ENCODE peak calls at places on chromosomes 16 and 17, in nine cellular contexts. One of them, this sample, is unnamed.
A peak's percentile ranks its signal among the peaks of the same experiment; 100 is the strongest.

GRCh38 chr16:12815361-12815760 is 11.7 kb upstream of the CPPED1 start:
- DNase-seq in SK-N-SH: no peak
- DNase-seq in ascending aorta: no peak
- DNase-seq in GM06990: no peak
- DNase-seq in mucosa of descending colon: no peak
- DNase-seq in mammary epithelial cell: no peak
- DNase-seq in MCF 10A: no peak
- DNase-seq in H9: no peak
- DNase-seq in upper lobe of left lung: no peak
- DNase-seq in this sample: no peak

GRCh38 chr17:18182978-18183333 is 672 bp upstream of the ALKBH5 start:
- DNase-seq in mucosa of descending colon: peak; percentile 92
- DNase-seq in H9: no peak
- DNase-seq in GM06990: peak; percentile 91
- DNase-seq in mammary epithelial cell: no peak
- DNase-seq in SK-N-SH: peak; percentile 83
- DNase-seq in upper lobe of left lung: peak; percentile 98
- DNase-seq in MCF 10A: no peak
- DNase-seq in ascending aorta: peak; percentile 92
- DNase-seq in this sample: peak; percentile 84

GRCh38 chr17:74276051-74276476 is 2.0 kb downstream of the DNAI2 start:
- DNase-seq in MCF 10A: no peak
- DNase-seq in H9: no peak
- DNase-seq in SK-N-SH: no peak
- DNase-seq in ascending aorta: no peak
- DNase-seq in mucosa of descending colon: no peak
- DNase-seq in upper lobe of left lung: no peak
- DNase-seq in GM06990: no peak
- DNase-seq in mammary epithelial cell: no peak
- DNase-seq in this sample: no peak

GRCh38 chr16:52929478-52929877 is 123.2 kb downstream of the CHD9NB start:
- DNase-seq in ascending aorta: no peak
- DNase-seq in mucosa of descending colon: no peak
- DNase-seq in GM06990: no peak
- DNase-seq in upper lobe of left lung: no peak
- DNase-seq in SK-N-SH: peak; percentile 39
- DNase-seq in H9: no peak
- DNase-seq in MCF 10A: no peak
- DNase-seq in mammary epithelial cell: no peak
- DNase-seq in this sample: no peak

GRCh38 chr17:37170881-37171460 is 204.8 kb upstream of the C17orf78 start:
- DNase-seq in MCF 10A: no peak
- DNase-seq in mucosa of descending colon: no peak
- DNase-seq in H9: no peak
- DNase-seq in ascending aorta: no peak
- DNase-seq in SK-N-SH: no peak
- DNase-seq in mammary epithelial cell: no peak
- DNase-seq in upper lobe of left lung: no peak
- DNase-seq in GM06990: no peak
- DNase-seq in this sample: no peak

GRCh38 chr16:80580109-80580832 is 39.5 kb downstream of the DYNLRB2 start:
- DNase-seq in ascending aorta: no peak
- DNase-seq in upper lobe of left lung: no peak
- DNase-seq in SK-N-SH: no peak
- DNase-seq in MCF 10A: no peak
- DNase-seq in H9: no peak
- DNase-seq in mammary epithelial cell: peak; percentile 30
- DNase-seq in mucosa of descending colon: no peak
- DNase-seq in GM06990: peak; percentile 76
- DNase-seq in this sample: peak; percentile 71

GRCh38 chr16:73124665-73125064 is 76.7 kb upstream of the ZFHX3 start:
- DNase-seq in mucosa of descending colon: no peak
- DNase-seq in MCF 10A: no peak
- DNase-seq in upper lobe of left lung: no peak
- DNase-seq in SK-N-SH: no peak
- DNase-seq in ascending aorta: no peak
- DNase-seq in GM06990: no peak
- DNase-seq in mammary epithelial cell: no peak
- DNase-seq in H9: no peak
- DNase-seq in this sample: no peak

GRCh38 chr17:32927201-32927723 is 691 bp upstream of the TMEM98 start:
- DNase-seq in H9: no peak
- DNase-seq in mammary epithelial cell: no peak
- DNase-seq in SK-N-SH: no peak
- DNase-seq in upper lobe of left lung: no peak
- DNase-seq in mucosa of descending colon: no peak
- DNase-seq in ascending aorta: no peak
- DNase-seq in GM06990: no peak
- DNase-seq in MCF 10A: no peak
- DNase-seq in this sample: no peak

GRCh38 chr17:79781691-79782575 is 4.0 kb downstream of the CBX2 start:
- DNase-seq in mucosa of descending colon: no peak
- DNase-seq in ascending aorta: no peak
- DNase-seq in H9: no peak
- DNase-seq in mammary epithelial cell: no peak
- DNase-seq in upper lobe of left lung: peak; percentile 53
- DNase-seq in SK-N-SH: no peak
- DNase-seq in GM06990: no peak
- DNase-seq in MCF 10A: no peak
- DNase-seq in this sample: no peak

GRCh38 chr17:9900019-9900594 is 5.0 kb downstream of the RCVRN start:
- DNase-seq in mammary epithelial cell: no peak
- DNase-seq in GM06990: no peak
- DNase-seq in MCF 10A: no peak
- DNase-seq in ascending aorta: no peak
- DNase-seq in SK-N-SH: no peak
- DNase-seq in mucosa of descending colon: no peak
- DNase-seq in H9: no peak
- DNase-seq in upper lobe of left lung: no peak
- DNase-seq in this sample: no peak

GRCh38 chr17:38352245-38353083 is 820 bp downstream of the SOCS7 start:
- DNase-seq in SK-N-SH: peak; percentile 62
- DNase-seq in upper lobe of left lung: peak; percentile 84
- DNase-seq in MCF 10A: peak; percentile 30
- DNase-seq in ascending aorta: peak; percentile 65
- DNase-seq in GM06990: peak; percentile 41
- DNase-seq in mammary epithelial cell: peak; percentile 31
- DNase-seq in mucosa of descending colon: no peak
- DNase-seq in H9: peak; percentile 61
- DNase-seq in this sample: no peak

GRCh38 chr16:72099377-72099818 is 5.8 kb downstream of the DHX38 start:
- DNase-seq in SK-N-SH: peak; percentile 78
- DNase-seq in ascending aorta: no peak
- DNase-seq in MCF 10A: peak; percentile 61
- DNase-seq in GM06990: no peak
- DNase-seq in mucosa of descending colon: no peak
- DNase-seq in mammary epithelial cell: peak; percentile 45
- DNase-seq in upper lobe of left lung: no peak
- DNase-seq in H9: peak; percentile 76
- DNase-seq in this sample: peak; percentile 67

GRCh38 chr17:82384730-82385429 is 13.3 kb downstream of the UTS2R start:
- DNase-seq in H9: peak; percentile 64
- DNase-seq in MCF 10A: peak; percentile 73
- DNase-seq in ascending aorta: peak; percentile 78
- DNase-seq in upper lobe of left lung: peak; percentile 89
- DNase-seq in GM06990: no peak
- DNase-seq in mammary epithelial cell: peak; percentile 84
- DNase-seq in mucosa of descending colon: peak; percentile 63
- DNase-seq in SK-N-SH: peak; percentile 59
- DNase-seq in this sample: no peak

GRCh38 chr16:20049831-20050230 is 23.9 kb downstream of the GPR139 start:
- DNase-seq in H9: no peak
- DNase-seq in ascending aorta: no peak
- DNase-seq in mucosa of descending colon: no peak
- DNase-seq in SK-N-SH: no peak
- DNase-seq in upper lobe of left lung: no peak
- DNase-seq in GM06990: no peak
- DNase-seq in MCF 10A: no peak
- DNase-seq in mammary epithelial cell: no peak
- DNase-seq in this sample: no peak

GRCh38 chr17:69913241-69914015 is 161.6 kb upstream of the KCNJ16 start:
- DNase-seq in SK-N-SH: no peak
- DNase-seq in mucosa of descending colon: no peak
- DNase-seq in MCF 10A: no peak
- DNase-seq in GM06990: no peak
- DNase-seq in ascending aorta: no peak
- DNase-seq in upper lobe of left lung: no peak
- DNase-seq in mammary epithelial cell: no peak
- DNase-seq in H9: no peak
- DNase-seq in this sample: no peak

GRCh38 chr16:54163197-54163843 is 123.3 kb downstream of the IRX3 start:
- DNase-seq in SK-N-SH: no peak
- DNase-seq in upper lobe of left lung: no peak
- DNase-seq in H9: no peak
- DNase-seq in GM06990: no peak
- DNase-seq in mucosa of descending colon: no peak
- DNase-seq in ascending aorta: no peak
- DNase-seq in MCF 10A: no peak
- DNase-seq in mammary epithelial cell: no peak
- DNase-seq in this sample: no peak

GRCh38 chr16:84116720-84117481 is at the start of gene MBTPS1:
- DNase-seq in SK-N-SH: peak; percentile 99
- DNase-seq in GM06990: peak; percentile 99
- DNase-seq in upper lobe of left lung: peak; percentile 99
- DNase-seq in H9: peak; percentile 98
- DNase-seq in mammary epithelial cell: peak; percentile 98
- DNase-seq in mucosa of descending colon: peak; percentile 99
- DNase-seq in ascending aorta: peak; percentile 99
- DNase-seq in MCF 10A: peak; percentile 98
- DNase-seq in this sample: peak; percentile 97
- TF ChIP-seq CTCF in SK-N-SH: no peak
- TF ChIP-seq CTCF in GM06990: no peak
- TF ChIP-seq CTCF in upper lobe of left lung: peak; percentile 83
- TF ChIP-seq CTCF in H9: peak; percentile 7
- TF ChIP-seq CTCF in mammary epithelial cell: no peak
- TF ChIP-seq CTCF in mucosa of descending colon: peak; percentile 33
- TF ChIP-seq CTCF in ascending aorta: no peak
- TF ChIP-seq CTCF in MCF 10A: no peak
- TF ChIP-seq CTCF in this sample: no peak

GRCh38 chr16:88060524-88061219 is 109.4 kb downstream of the BANP start:
- DNase-seq in MCF 10A: no peak
- DNase-seq in H9: no peak
- DNase-seq in ascending aorta: no peak
- DNase-seq in mucosa of descending colon: peak; percentile 41
- DNase-seq in mammary epithelial cell: no peak
- DNase-seq in GM06990: no peak
- DNase-seq in upper lobe of left lung: no peak
- DNase-seq in SK-N-SH: no peak
- DNase-seq in this sample: peak; percentile 23
- TF ChIP-seq CTCF in MCF 10A: no peak
- TF ChIP-seq CTCF in H9: peak; percentile 44
- TF ChIP-seq CTCF in ascending aorta: no peak
- TF ChIP-seq CTCF in mucosa of descending colon: no peak
- TF ChIP-seq CTCF in mammary epithelial cell: no peak
- TF ChIP-seq CTCF in GM06990: peak; percentile 25
- TF ChIP-seq CTCF in upper lobe of left lung: no peak
- TF ChIP-seq CTCF in SK-N-SH: peak; percentile 29
- TF ChIP-seq CTCF in this sample: peak; percentile 29

GRCh38 chr17:35907691-35908090 is 22.9 kb downstream of the RDM1 start:
- DNase-seq in GM06990: no peak
- DNase-seq in mammary epithelial cell: no peak
- DNase-seq in SK-N-SH: no peak
- DNase-seq in mucosa of descending colon: no peak
- DNase-seq in upper lobe of left lung: no peak
- DNase-seq in H9: no peak
- DNase-seq in ascending aorta: no peak
- DNase-seq in MCF 10A: no peak
- DNase-seq in this sample: no peak

GRCh38 chr17:35907266-35907637 is 23.3 kb downstream of the RDM1 start:
- DNase-seq in H9: no peak
- DNase-seq in SK-N-SH: no peak
- DNase-seq in upper lobe of left lung: no peak
- DNase-seq in GM06990: no peak
- DNase-seq in mammary epithelial cell: no peak
- DNase-seq in mucosa of descending colon: no peak
- DNase-seq in ascending aorta: no peak
- DNase-seq in MCF 10A: no peak
- DNase-seq in this sample: no peak

GRCh38 chr17:35912339-35912912 is 18.1 kb downstream of the RDM1 start:
- DNase-seq in mucosa of descending colon: no peak
- DNase-seq in ascending aorta: no peak
- DNase-seq in GM06990: no peak
- DNase-seq in upper lobe of left lung: no peak
- DNase-seq in H9: no peak
- DNase-seq in MCF 10A: no peak
- DNase-seq in mammary epithelial cell: no peak
- DNase-seq in SK-N-SH: no peak
- DNase-seq in this sample: no peak

GRCh38 chr17:35906559-35907265 is 23.9 kb downstream of the RDM1 start:
- DNase-seq in mucosa of descending colon: no peak
- DNase-seq in ascending aorta: no peak
- DNase-seq in MCF 10A: no peak
- DNase-seq in mammary epithelial cell: no peak
- DNase-seq in upper lobe of left lung: no peak
- DNase-seq in GM06990: no peak
- DNase-seq in SK-N-SH: no peak
- DNase-seq in H9: no peak
- DNase-seq in this sample: no peak

GRCh38 chr17:35909408-35909807 is 21.2 kb downstream of the RDM1 start:
- DNase-seq in SK-N-SH: no peak
- DNase-seq in ascending aorta: no peak
- DNase-seq in H9: no peak
- DNase-seq in mucosa of descending colon: no peak
- DNase-seq in GM06990: no peak
- DNase-seq in upper lobe of left lung: no peak
- DNase-seq in mammary epithelial cell: no peak
- DNase-seq in MCF 10A: no peak
- DNase-seq in this sample: no peak
- TF ChIP-seq CTCF in SK-N-SH: no peak
- TF ChIP-seq CTCF in ascending aorta: no peak
- TF ChIP-seq CTCF in H9: no peak
- TF ChIP-seq CTCF in mucosa of descending colon: no peak
- TF ChIP-seq CTCF in GM06990: no peak
- TF ChIP-seq CTCF in upper lobe of left lung: no peak
- TF ChIP-seq CTCF in mammary epithelial cell: no peak
- TF ChIP-seq CTCF in MCF 10A: no peak
- TF ChIP-seq CTCF in this sample: no peak

DNA sequence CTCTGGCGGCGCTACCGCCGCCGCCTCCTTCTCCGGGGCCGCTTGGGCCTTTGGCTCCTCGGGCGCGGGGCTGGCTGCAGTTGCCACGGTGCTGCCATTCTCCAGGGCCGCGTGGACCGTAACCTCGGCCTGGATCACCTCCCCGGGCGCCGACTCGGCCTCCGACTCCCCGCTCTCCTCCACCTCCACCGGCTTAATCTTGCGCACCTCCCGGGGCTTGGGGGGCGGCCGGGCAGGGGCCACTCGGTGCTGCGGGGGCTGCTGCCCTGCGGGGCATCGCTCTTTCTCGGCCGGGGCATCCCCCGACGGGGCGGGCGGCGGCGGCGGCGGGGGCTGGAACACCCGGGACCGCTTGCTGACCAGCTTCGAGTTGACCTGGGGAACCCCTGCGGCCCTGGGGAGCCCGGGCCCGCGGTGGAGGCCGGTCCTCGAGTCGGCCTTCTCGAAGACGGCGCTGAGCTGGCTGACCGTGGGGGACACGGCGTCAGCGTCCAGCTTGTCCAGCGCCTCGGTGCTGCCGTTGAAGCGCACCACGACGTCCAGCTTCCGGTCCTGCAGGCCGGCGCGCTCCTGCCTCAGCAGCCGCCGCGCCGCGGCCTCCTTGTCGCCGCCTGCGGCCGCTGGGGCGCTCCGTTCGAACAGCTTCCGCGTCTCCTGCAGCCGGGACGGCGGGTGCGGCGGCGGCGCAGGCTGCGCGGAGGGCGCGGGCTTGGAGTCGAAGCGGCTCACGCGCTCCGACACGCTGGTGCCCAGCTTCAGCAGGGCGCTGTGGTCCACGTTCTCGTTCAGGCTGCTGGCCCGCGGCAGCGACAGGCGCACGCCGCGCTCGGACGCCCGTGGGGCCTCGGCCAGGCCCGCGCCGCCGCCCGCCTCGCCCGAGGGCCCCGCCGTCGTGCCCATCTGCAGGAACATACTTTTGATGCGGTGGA is 788 bp downstream of the PPP1R9B start:
- DNase-seq in MCF 10A: peak; percentile 50
- DNase-seq in GM06990: peak; percentile 73
- DNase-seq in mucosa of descending colon: peak; percentile 84
- DNase-seq in SK-N-SH: peak; percentile 84
- DNase-seq in H9: peak; percentile 69
- DNase-seq in mammary epithelial cell: peak; percentile 69
- DNase-seq in ascending aorta: no peak
- DNase-seq in upper lobe of left lung: peak; percentile 95
- DNase-seq in this sample: no peak
- TF ChIP-seq CTCF in MCF 10A: no peak
- TF ChIP-seq CTCF in GM06990: no peak
- TF ChIP-seq CTCF in mucosa of descending colon: no peak
- TF ChIP-seq CTCF in SK-N-SH: no peak
- TF ChIP-seq CTCF in H9: no peak
- TF ChIP-seq CTCF in mammary epithelial cell: no peak
- TF ChIP-seq CTCF in ascending aorta: peak; percentile 23
- TF ChIP-seq CTCF in upper lobe of left lung: peak; percentile 64
- TF ChIP-seq CTCF in this sample: peak; percentile 13